ENCODE peak calls at places on chromosomes 12 and 14, in eight cellular contexts. Q is upper lobe of left lung; U is lung; P is CD8-positive, alpha-beta T cell; H is SK-N-SH; W is brain microvascular endothelial cell; L is prostate gland; Y is ascending aorta. X is an unnamed sample. For H3K27me3, the result is how much of the 10 kb centered on the place peaks cover.

GRCh38 chr12:56190695-56191155 is 1.4 kb upstream of the SMARCC2 start:
- DNase-seq in Q (no peak), U (no peak), P (no peak), H (no peak), W (no peak), L (no peak), Y (no peak), X (no peak)

GRCh38 chr12:70603044-70603443 is 34.2 kb downstream of the PTPRB start:
- DNase-seq in Q (no peak), U (no peak), P (no peak), H (no peak), W (no peak), L (no peak), Y (no peak), X (no peak)

GRCh38 chr12:4412462-4412861 is 33.0 kb upstream of the FGF23 start:
- DNase-seq in Q (no peak), U (no peak), P (no peak), H (peak), W (no peak), L (no peak), Y (no peak), X (no peak)

GRCh38 chr14:91243098-91243483 is 1.4 kb downstream of the GPR68 start:
- DNase-seq in Q (no peak), U (no peak), P (no peak), H (no peak), W (no peak), L (no peak), Y (no peak), X (no peak)

GRCh38 chr12:58443273-58443980 is 476.9 kb downstream of the LRIG3 start:
- DNase-seq in Q (no peak), U (no peak), P (no peak), H (peak), W (peak), L (no peak), Y (no peak), X (no peak)

GRCh38 chr14:105473033-105473676 is 1.5 kb upstream of the CRIP2 start:
- DNase-seq in Q (no peak), U (no peak), P (no peak), H (peak), W (no peak), L (no peak), Y (peak), X (no peak)

GRCh38 chr12:121128908-121129704 is 3.6 kb upstream of the P2RX7 start:
- DNase-seq in Q (peak), U (peak), P (peak), H (peak), W (peak), L (peak), Y (peak), X (no peak)

GRCh38 chr12:52804029-52804428 is 8.1 kb upstream of the KRT3 start:
- DNase-seq in Q (no peak), U (no peak), P (no peak), H (no peak), W (no peak), L (no peak), Y (no peak), X (no peak)

GRCh38 chr12:107228076-107228475 is 134.7 kb upstream of the CRY1 start:
- DNase-seq in Q (no peak), U (no peak), P (no peak), H (no peak), W (no peak), L (no peak), Y (no peak), X (no peak)

GRCh38 chr14:43894534-43894933 is 612.5 kb downstream of the FSCB start:
- DNase-seq in Q (no peak), U (no peak), P (no peak), H (peak), W (no peak), L (no peak), Y (no peak), X (no peak)

GRCh38 chr14:69487226-69487625 is 2.7 kb downstream of the PLEKHD1 start:
- DNase-seq in Q (no peak), U (no peak), P (no peak), H (no peak), W (no peak), L (no peak), Y (no peak), X (no peak)

GRCh38 chr14:89040080-89040437 is 215.6 kb downstream of the TTC8 start:
- DNase-seq in Q (no peak), U (no peak), P (no peak), H (no peak), W (no peak), L (no peak), Y (no peak), X (no peak)

GRCh38 chr14:65222434-65222833 is 120.1 kb upstream of the MAX start:
- DNase-seq in Q (peak), U (peak), P (peak), H (peak), W (peak), L (peak), Y (no peak), X (no peak)

GRCh38 chr12:3203713-3204112 is 126.5 kb downstream of the TSPAN9 start:
- DNase-seq in Q (no peak), U (no peak), P (no peak), H (no peak), W (no peak), L (no peak), Y (no peak), X (no peak)

GRCh38 chr14:71321556-71322315 is 414.5 kb downstream of the PCNX1 start:
- DNase-seq in Q (peak), U (no peak), P (no peak), H (no peak), W (peak), L (peak), Y (no peak), X (no peak)

GRCh38 chr12:121918679-121919038 is 267 bp downstream of the CFAP251 start:
- DNase-seq in Q (no peak), U (no peak), P (no peak), H (no peak), W (no peak), L (no peak), Y (no peak), X (no peak)

GRCh38 chr14:36773136-36773540 is 111.5 kb downstream of the PAX9 start:
- DNase-seq in Q (no peak), U (no peak), P (no peak), H (no peak), W (peak), L (no peak), Y (no peak), X (no peak)

GRCh38 chr14:95388699-95389098 is 69.0 kb upstream of the CLMN start:
- DNase-seq in Q (no peak), U (no peak), P (no peak), H (no peak), W (peak), L (no peak), Y (no peak), X (no peak)

GRCh38 chr14:99393059-99393655 is 87.5 kb downstream of the SETD3 start:
- DNase-seq in Q (peak), U (no peak), P (no peak), H (peak), W (no peak), L (no peak), Y (no peak), X (no peak)

GRCh38 chr14:61512508-61512907 is 182.8 kb upstream of the HIF1A start:
- DNase-seq in Q (no peak), U (no peak), P (no peak), H (no peak), W (no peak), L (no peak), Y (no peak), X (peak)

GRCh38 chr12:104733717-104734175 is 224.3 kb downstream of the SLC41A2 start:
- DNase-seq in Q (peak), U (no peak), P (no peak), H (peak), W (no peak), L (peak), Y (no peak), X (no peak)

GRCh38 chr12:71556881-71557280 is 106.8 kb downstream of the ZFC3H1 start:
- DNase-seq in Q (no peak), U (no peak), P (no peak), H (no peak), W (peak), L (no peak), Y (no peak), X (peak)

GRCh38 chr14:67571991-67572323 is 28.1 kb downstream of the PIGH start:
- DNase-seq in Q (no peak), U (no peak), P (no peak), H (no peak), W (no peak), L (no peak), Y (no peak), X (no peak)

GRCh38 chr14:104553166-104554087 is 26.1 kb upstream of the C14orf180 start:
- DNase-seq in Q (no peak), U (no peak), P (no peak), H (peak), W (no peak), L (no peak), Y (no peak), X (no peak)

GRCh38 chr12:77231548-77231947 is 166.2 kb upstream of the E2F7 start:
- DNase-seq in Q (peak), U (peak), P (no peak), H (peak), W (no peak), L (peak), Y (no peak), X (peak)

GRCh38 chr12:126747530-126748149 is 1519.3 kb upstream of the TMEM132C start:
- DNase-seq in Q (peak), U (peak), P (peak), H (peak), W (peak), L (no peak), Y (no peak), X (no peak)

GRCh38 chr14:99077844-99078236 is 194.2 kb downstream of the BCL11B start:
- DNase-seq in Q (no peak), U (no peak), P (no peak), H (no peak), W (no peak), L (no peak), Y (no peak), X (no peak)

GRCh38 chr12:55730447-55730820 is 1.6 kb upstream of the CD63 start:
- DNase-seq in Q (no peak), U (no peak), P (no peak), H (no peak), W (no peak), L (no peak), Y (no peak), X (no peak)

DNA sequence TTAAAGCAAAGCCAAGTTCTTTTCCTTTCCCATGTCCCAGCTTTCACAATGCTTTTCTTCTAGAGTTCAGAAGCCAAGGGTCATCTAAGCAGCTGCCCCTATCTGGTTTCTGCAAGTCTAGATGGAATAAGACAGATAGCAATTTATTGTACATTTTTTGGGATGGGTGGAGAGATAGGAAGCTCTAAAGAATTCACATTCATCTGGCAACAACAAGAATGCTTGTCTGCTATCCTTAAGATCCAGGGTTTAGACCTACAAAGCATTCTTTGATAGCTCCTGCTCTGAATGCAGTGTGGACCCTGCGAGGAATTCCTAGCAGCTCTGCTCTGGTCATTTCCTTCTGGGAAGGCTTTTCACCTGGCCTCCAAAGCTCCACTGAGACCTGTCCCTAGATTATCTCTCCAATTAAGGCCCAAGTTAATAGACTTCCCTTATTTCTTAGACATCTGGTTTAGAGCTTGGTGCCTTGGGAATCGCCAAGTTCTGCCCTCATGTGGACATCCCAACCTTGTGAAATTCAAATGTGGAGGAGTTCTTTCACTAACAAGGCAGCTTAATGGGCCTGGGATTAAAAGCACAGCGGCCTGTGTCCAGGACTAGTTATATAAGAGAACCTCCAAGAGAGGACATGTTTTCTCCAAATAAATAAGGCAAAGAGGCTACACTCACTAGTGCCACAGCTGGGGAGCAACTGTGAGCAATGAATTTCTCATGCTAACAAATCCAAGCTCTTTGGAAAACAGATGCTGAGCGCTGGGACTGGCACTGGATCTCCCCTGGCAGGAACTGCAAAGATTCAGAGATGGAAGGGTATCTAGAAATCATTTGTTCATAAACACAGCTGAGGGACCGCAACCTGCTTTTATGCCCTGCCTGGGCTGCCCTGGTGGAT is 384.5 kb upstream of the DDHD1 start:
- DNase-seq in Q (no peak), U (no peak), P (no peak), H (no peak), W (no peak), L (no peak), Y (no peak), X (peak)
- TF ChIP-seq CTCF in Q (no peak), U (no peak), P (no peak), H (no peak), W (no peak), L (no peak), Y (no peak), X (peak)

DNA sequence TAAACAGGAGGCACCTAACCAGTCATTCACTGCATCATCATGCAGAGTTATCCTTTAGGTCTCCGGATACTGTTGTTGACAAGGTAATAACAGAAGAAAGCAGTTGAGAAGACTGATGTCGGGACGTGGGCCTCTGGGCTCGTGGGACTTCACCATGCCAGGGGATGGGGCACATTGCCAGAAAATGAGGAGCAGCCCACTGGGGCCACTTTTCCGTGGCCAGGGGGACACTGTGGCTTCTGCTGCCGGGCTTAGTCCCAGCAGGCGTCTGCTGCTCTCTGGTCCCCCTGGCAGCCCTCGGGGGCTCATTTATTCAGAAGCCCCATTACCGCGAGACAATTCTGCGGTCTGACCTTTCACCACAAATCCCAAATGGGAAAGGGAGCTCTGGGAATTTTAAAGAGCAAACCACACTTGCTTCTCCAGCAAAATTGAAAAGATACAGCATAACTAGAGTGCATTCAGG is 201.2 kb downstream of the DAD1 start:
- DNase-seq in Q (no peak), U (no peak), P (no peak), H (peak), W (no peak), L (no peak), Y (no peak), X (no peak)
- H3K4me3 ChIP-seq in Q (no peak), U (no peak), P (no peak), H (no peak), W (no peak), L (no peak), Y (peak), X (no peak)

GRCh38 chr14:100887728-100888335 is 15.7 kb downstream of the RTL1 start:
- DNase-seq in Q (no peak), U (no peak), P (no peak), H (no peak), W (no peak), L (no peak), Y (no peak), X (no peak)
- H3K27me3 ChIP-seq in Q (under half), U (under half), P (under half), H (under half), W (under half), L (under half), Y (under half), X (under half)

GRCh38 chr12:49232940-49233841 is 31.7 kb upstream of the TUBA1C start:
- DNase-seq in Q (peak), U (peak), P (no peak), H (peak), W (peak), L (peak), Y (no peak), X (no peak)
- TF ChIP-seq CTCF in Q (no peak), U (no peak), P (no peak), H (peak), W (peak), L (no peak), Y (peak), X (no peak)

X was measured in BJ.